ENCODE peak calls at places on chromosome 11, in four cellular contexts. W is prostate gland, T is tibial nerve, U is A549. V is an unnamed sample.

GRCh38 chr11:115676768-115677167 is 172.6 kb upstream of the CADM1 start:
- DNase-seq in W (no peak), T (no peak), U (no peak), V (no peak)

GRCh38 chr11:70399681-70400112 is 1.4 kb downstream of the CTTN start:
- DNase-seq in W (peak; percentile 51), T (peak; percentile 78), U (peak; percentile 90), V (peak; percentile 89)

GRCh38 chr11:128687321-128687720 is 6.6 kb upstream of the FLI1 start:
- DNase-seq in W (no peak), T (no peak), U (no peak), V (no peak)

GRCh38 chr11:117794144-117794543 is 2.9 kb downstream of the DSCAML1 start:
- DNase-seq in W (no peak), T (no peak), U (no peak), V (no peak)

GRCh38 chr11:63719987-63720386 is 38.7 kb downstream of the RTN3 start:
- DNase-seq in W (no peak), T (no peak), U (no peak), V (no peak)

GRCh38 chr11:72770799-72771198 is 18.6 kb upstream of the ARAP1 start:
- DNase-seq in W (no peak), T (no peak), U (no peak), V (no peak)

GRCh38 chr11:69825037-69825834 is 6.0 kb upstream of the FGF3 start:
- DNase-seq in W (no peak), T (no peak), U (peak; percentile 26), V (no peak)

GRCh38 chr11:85052636-85053035 is 574.5 kb downstream of the DLG2 start:
- DNase-seq in W (no peak), T (no peak), U (no peak), V (no peak)

GRCh38 chr11:86741489-86742435 is 58.6 kb upstream of the PRSS23 start:
- DNase-seq in W (no peak), T (no peak), U (peak; percentile 94), V (no peak)

GRCh38 chr11:126731526-126731925 is 269.0 kb downstream of the KIRREL3 start:
- DNase-seq in W (no peak), T (no peak), U (no peak), V (no peak)

GRCh38 chr11:134276396-134277175 is 407 bp downstream of the GLB1L3 start:
- DNase-seq in W (no peak), T (no peak), U (no peak), V (no peak)

GRCh38 chr11:113404859-113405430 is 17.4 kb downstream of the ANKK1 start:
- DNase-seq in W (no peak), T (no peak), U (no peak), V (no peak)

GRCh38 chr11:61172353-61172752 is 11.1 kb upstream of the VPS37C start:
- DNase-seq in W (no peak), T (no peak), U (no peak), V (no peak)

GRCh38 chr11:117833401-117833891 is 8.9 kb upstream of the FXYD2 start:
- DNase-seq in W (peak; percentile 70), T (no peak), U (no peak), V (peak; percentile 89)

GRCh38 chr11:63841554-63841953 is 2.6 kb downstream of the MARK2 start:
- DNase-seq in W (peak; percentile 53), T (no peak), U (no peak), V (no peak)

GRCh38 chr11:23336961-23337360 is 476.7 kb upstream of the CCDC179 start:
- DNase-seq in W (no peak), T (no peak), U (no peak), V (no peak)

GRCh38 chr11:17798253-17798652 is 63.7 kb downstream of the KCNC1 start:
- DNase-seq in W (peak; percentile 35), T (no peak), U (no peak), V (peak; percentile 95)

GRCh38 chr11:12174145-12175143 is 64.1 kb downstream of the MICAL2 start:
- DNase-seq in W (no peak), T (no peak), U (no peak), V (no peak)

GRCh38 chr11:36131719-36132349 is 157.4 kb downstream of the COMMD9 start:
- DNase-seq in W (peak; percentile 55), T (peak; percentile 72), U (peak; percentile 41), V (peak; percentile 35)

GRCh38 chr11:66419825-66420224 is 1.0 kb upstream of the NPAS4 start:
- DNase-seq in W (no peak), T (no peak), U (no peak), V (no peak)

GRCh38 chr11:130916910-130917309 is 631 bp upstream of the SNX19 start:
- DNase-seq in W (no peak), T (no peak), U (no peak), V (no peak)

GRCh38 chr11:72080326-72081183 is at the start of the genes LRRC51 and NUMA1:
- DNase-seq in W (peak; percentile 100), T (peak; percentile 100), U (peak; percentile 100), V (peak; percentile 99)

GRCh38 chr11:16817321-16817720 is 78.9 kb downstream of the C11orf58 start:
- DNase-seq in W (no peak), T (no peak), U (no peak), V (no peak)

GRCh38 chr11:120590472-120590871 is 78.9 kb downstream of the GRIK4 start:
- DNase-seq in W (no peak), T (no peak), U (no peak), V (no peak)

GRCh38 chr11:57321996-57322880 is 2.5 kb downstream of the TNKS1BP1 start:
- DNase-seq in W (peak; percentile 94), T (peak; percentile 91), U (peak; percentile 95), V (peak; percentile 87)

GRCh38 chr11:33774356-33775063 is at the start of gene FBXO3:
- DNase-seq in W (peak; percentile 88), T (peak; percentile 78), U (peak; percentile 79), V (peak; percentile 72)

GRCh38 chr11:9230291-9230690 is 34.9 kb downstream of the DENND5A start:
- DNase-seq in W (no peak), T (no peak), U (no peak), V (no peak)

GRCh38 chr11:70544774-70545625 is 146.7 kb downstream of the CTTN start:
- DNase-seq in W (no peak), T (no peak), U (peak; percentile 21), V (no peak)

GRCh38 chr11:61598886-61599868 is 18.3 kb upstream of the SYT7 start:
- DNase-seq in W (no peak), T (no peak), U (no peak), V (peak; percentile 33)

GRCh38 chr11:122375687-122376399 is 259.8 kb upstream of the BLID start:
- DNase-seq in W (no peak), T (no peak), U (no peak), V (no peak)

DNA sequence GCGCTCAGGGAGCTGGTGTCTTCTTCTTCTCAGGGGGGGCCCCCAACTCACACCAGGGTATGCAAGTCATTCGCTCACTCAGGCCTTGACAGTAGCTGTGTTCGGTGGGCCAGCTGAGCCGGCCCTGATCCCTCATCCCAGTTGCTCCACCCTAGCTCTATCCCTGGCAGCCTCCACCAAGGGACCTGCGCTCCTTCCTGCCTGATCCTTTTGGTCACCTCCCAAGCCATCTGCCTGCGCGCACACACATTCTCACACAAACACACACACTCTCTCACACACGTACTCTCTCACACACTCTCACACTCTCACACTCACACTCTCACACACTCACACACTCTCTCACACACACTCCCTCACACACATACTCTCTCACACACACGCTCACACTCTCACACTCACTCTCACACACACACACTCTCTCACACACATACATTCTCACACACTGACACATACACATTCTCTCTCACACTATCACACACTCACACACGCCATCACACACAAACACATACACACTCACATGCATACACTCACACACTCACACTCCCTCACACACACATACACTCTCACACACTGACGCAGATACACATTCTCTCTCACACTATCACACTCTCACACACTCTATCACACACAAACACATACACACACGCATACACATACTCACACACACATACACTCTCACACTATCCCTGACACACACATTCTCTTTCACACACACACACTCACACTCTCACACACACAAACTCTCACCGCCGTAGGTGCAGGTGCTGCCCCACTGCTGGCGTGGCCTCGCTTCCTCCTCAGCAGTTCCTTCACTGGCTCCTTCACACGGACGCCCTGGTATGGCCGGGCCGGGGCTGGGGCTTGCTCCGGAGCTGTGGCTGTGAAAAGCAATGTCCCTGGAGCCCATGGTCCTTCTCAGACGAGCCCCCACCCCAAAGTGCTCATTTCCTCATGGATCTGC is 20.8 kb downstream of the POU2AF1 start:
- DNase-seq in W (no peak), T (no peak), U (no peak), V (no peak)
- TF ChIP-seq POLR2A in W (no peak), T (no peak), U (no peak), V (no peak)

GRCh38 chr11:119107538-119108150 is 500 bp downstream of the C2CD2L start:
- DNase-seq in W (no peak), T (no peak), U (no peak), V (no peak)

GRCh38 chr11:119109843-119110242 is 2.7 kb downstream of the C2CD2L start:
- DNase-seq in W (no peak), T (no peak), U (no peak), V (no peak)

GRCh38 chr11:119108151-119108856 is 1.2 kb downstream of the C2CD2L start:
- DNase-seq in W (peak; percentile 43), T (no peak), U (no peak), V (no peak)

GRCh38 chr11:119108857-119109221 is 1.7 kb downstream of the C2CD2L start:
- DNase-seq in W (no peak), T (no peak), U (no peak), V (no peak)

GRCh38 chr11:119106564-119107537 is at the start of gene C2CD2L:
- DNase-seq in W (peak; percentile 86), T (peak; percentile 84), U (peak; percentile 83), V (peak; percentile 89)
- TF ChIP-seq POLR2A in W (peak; percentile 53), T (no peak), U (peak; percentile 13), V (peak; percentile 61)

DNA sequence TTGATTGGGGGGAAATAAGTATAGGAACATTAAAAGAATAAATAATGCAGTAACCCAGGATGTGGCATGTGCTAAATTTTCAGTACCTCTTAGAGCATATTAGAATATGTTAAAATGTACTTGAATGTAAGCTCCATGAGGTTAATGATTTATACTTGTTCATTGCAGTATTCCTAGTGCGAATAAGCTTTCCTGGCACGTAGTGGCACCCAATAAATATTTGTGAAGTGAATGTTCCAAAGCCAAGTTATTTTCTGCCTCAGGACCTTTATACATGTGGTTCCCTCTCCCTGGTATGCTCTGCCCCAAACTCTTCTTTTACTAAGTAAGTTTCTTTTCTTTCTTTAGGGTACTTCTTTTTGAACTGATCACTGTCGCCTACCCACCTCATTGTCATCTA is 118.8 kb downstream of the DBX1 start:
- DNase-seq in W (no peak), T (no peak), U (peak; percentile 31), V (no peak)
- TF ChIP-seq POLR2A in W (no peak), T (no peak), U (no peak), V (no peak)

DNA sequence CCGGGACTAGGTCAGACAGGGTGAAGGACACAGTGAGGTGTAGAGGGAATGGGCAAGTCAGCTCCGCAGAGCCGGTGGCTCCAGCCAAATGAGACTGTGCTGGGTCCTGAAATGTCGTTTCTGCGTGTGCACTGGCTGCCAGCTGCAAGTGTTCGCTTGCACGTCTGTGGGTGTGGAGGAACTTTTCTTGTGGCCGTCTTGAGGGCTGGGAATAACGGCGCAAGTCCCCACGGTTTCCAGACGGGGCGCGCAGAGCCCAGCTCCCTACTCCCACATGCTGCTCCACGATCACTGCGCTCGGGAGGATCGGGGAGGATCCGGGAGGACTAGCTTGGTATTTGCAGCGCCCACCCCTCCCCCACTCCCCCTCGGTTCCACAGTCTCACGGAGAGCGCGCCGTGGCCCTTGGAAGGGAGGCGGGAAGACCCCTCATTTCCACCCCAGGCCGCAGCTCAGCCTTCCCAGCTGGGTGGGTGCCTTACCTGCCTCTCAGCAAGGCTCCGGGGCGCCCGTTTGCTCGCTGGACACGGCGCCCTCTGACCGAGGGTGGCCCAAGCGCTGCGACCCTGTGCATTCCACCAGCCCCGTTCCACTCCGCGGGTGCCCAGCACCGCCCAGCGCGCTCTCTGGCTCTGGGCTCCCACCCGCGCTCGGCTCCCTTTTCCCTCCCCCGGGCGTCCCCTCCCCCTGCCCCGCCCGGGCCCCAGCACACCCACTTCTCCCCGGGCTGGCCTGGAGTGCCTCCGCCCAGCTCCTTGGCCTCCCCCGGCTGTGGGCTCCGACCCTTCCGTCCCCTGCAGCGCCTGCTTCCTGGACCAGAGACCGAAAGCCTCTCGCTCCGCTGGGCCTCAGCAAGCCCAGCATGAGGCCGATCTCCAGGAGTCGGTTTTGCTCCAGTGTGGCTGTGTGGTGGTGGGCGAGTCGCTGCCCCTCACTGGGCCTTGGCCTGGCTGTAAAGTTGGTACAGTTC is at the start of gene KCNE3:
- DNase-seq in W (no peak), T (no peak), U (no peak), V (no peak)
- TF ChIP-seq POLR2A in W (no peak), T (no peak), U (no peak), V (no peak)